ENCODE peak calls at places on chromosome 1, in four cellular contexts. V is ovary, X is H1, E is adrenal gland. T is an unnamed sample.

GRCh38 chr1:53541761-53542550 is 82.8 kb downstream of the DMRTB1 start:
- DNase-seq in X (no peak), E (peak; percentile 70), V (no peak), T (peak; percentile 28)

GRCh38 chr1:39919545-39919944 is 17.8 kb upstream of the MYCL start:
- DNase-seq in V (peak; percentile 35), E (no peak), X (no peak), T (peak; percentile 36)

GRCh38 chr1:18945401-18945849 is 11.1 kb downstream of the IFFO2 start:
- DNase-seq in E (peak; percentile 60), V (no peak), X (no peak), T (peak; percentile 21)

GRCh38 chr1:161088587-161089110 is 709 bp downstream of the NECTIN4 start:
- DNase-seq in V (no peak), X (no peak), E (no peak), T (no peak)

GRCh38 chr1:172874950-172875349 is 175.8 kb downstream of the TNFSF18 start:
- DNase-seq in X (no peak), E (no peak), V (no peak), T (no peak)

GRCh38 chr1:229832695-229833094 is 206.6 kb downstream of the URB2 start:
- DNase-seq in V (no peak), E (no peak), X (no peak), T (no peak)

GRCh38 chr1:29498126-29499100 is 262.1 kb downstream of the PTPRU start:
- DNase-seq in V (no peak), E (no peak), X (no peak), T (no peak)

GRCh38 chr1:169115891-169116585 is 9.5 kb downstream of the ATP1B1 start:
- DNase-seq in E (peak; percentile 91), X (no peak), V (peak; percentile 40), T (peak; percentile 33)

GRCh38 chr1:53249706-53250105 is 11.4 kb upstream of the MAGOH start:
- DNase-seq in E (no peak), V (no peak), X (no peak), T (no peak)

GRCh38 chr1:195345149-195345548 is 1263.1 kb downstream of the KCNT2 start:
- DNase-seq in E (no peak), X (peak; percentile 17), V (no peak), T (no peak)

GRCh38 chr1:81073580-81073979 is 727.2 kb upstream of the ADGRL2 start:
- DNase-seq in V (no peak), X (no peak), E (no peak), T (no peak)

GRCh38 chr1:198622532-198623218 is 16.2 kb upstream of the PTPRC start:
- DNase-seq in V (no peak), X (no peak), E (no peak), T (no peak)

GRCh38 chr1:154326546-154327465 is 1.5 kb downstream of the ATP8B2 start:
- DNase-seq in V (peak; percentile 77), X (no peak), E (peak; percentile 46), T (no peak)

GRCh38 chr1:87478231-87478630 is 149.6 kb downstream of the LMO4 start:
- DNase-seq in X (no peak), E (no peak), V (no peak), T (no peak)

GRCh38 chr1:31415658-31416057 is 2.6 kb downstream of the SERINC2 start:
- DNase-seq in X (no peak), V (no peak), E (no peak), T (no peak)

GRCh38 chr1:50251592-50252165 is 143.0 kb downstream of the ELAVL4 start:
- DNase-seq in V (no peak), X (no peak), E (no peak), T (peak; percentile 40)

GRCh38 chr1:179230251-179230650 is 774 bp upstream of the ABL2 start:
- DNase-seq in E (no peak), V (no peak), X (no peak), T (no peak)

GRCh38 chr1:155007253-155007828 is 4.7 kb downstream of the ZBTB7B start:
- DNase-seq in V (no peak), E (peak; percentile 53), X (no peak), T (no peak)

GRCh38 chr1:116667577-116668105 is at the start of gene IGSF3:
- DNase-seq in V (peak; percentile 53), X (no peak), E (peak; percentile 46), T (peak; percentile 91)

GRCh38 chr1:22258696-22259095 is 115.8 kb upstream of the WNT4 start:
- DNase-seq in X (no peak), E (no peak), V (no peak), T (no peak)

GRCh38 chr1:169108897-169109560 is 2.5 kb downstream of the ATP1B1 start:
- DNase-seq in V (no peak), X (no peak), E (peak; percentile 52), T (peak; percentile 69)

GRCh38 chr1:31084782-31085569 is 19.5 kb upstream of the PUM1 start:
- DNase-seq in X (no peak), E (no peak), V (no peak), T (no peak)

GRCh38 chr1:175822575-175822974 is 79.2 kb upstream of the TNR start:
- DNase-seq in V (no peak), X (no peak), E (no peak), T (no peak)

GRCh38 chr1:118788372-118788955 is 199.7 kb downstream of the TBX15 start:
- DNase-seq in V (no peak), E (no peak), X (no peak), T (no peak)

GRCh38 chr1:54229281-54229891 is 29.4 kb downstream of the MRPL37 start:
- DNase-seq in E (peak; percentile 93), X (no peak), V (peak; percentile 69), T (no peak)

GRCh38 chr1:30083800-30084464 is 639.5 kb downstream of the MATN1 start:
- DNase-seq in X (no peak), E (no peak), V (no peak), T (no peak)

GRCh38 chr1:209875510-209875909 is 47.7 kb downstream of the UTP25 start:
- DNase-seq in X (no peak), E (peak; percentile 30), V (no peak), T (peak; percentile 65)

GRCh38 chr1:186615332-186615731 is 64.9 kb downstream of the PTGS2 start:
- DNase-seq in X (no peak), V (no peak), E (no peak), T (no peak)

GRCh38 chr1:161487483-161487827 is 17.8 kb upstream of the FCGR2A start:
- DNase-seq in V (no peak), X (no peak), E (peak; percentile 54), T (no peak)

GRCh38 chr1:228085287-228085926 is 2.9 kb downstream of the ARF1 start:
- DNase-seq in V (peak; percentile 20), E (peak; percentile 56), X (no peak), T (no peak)

GRCh38 chr1:210715072-210715471 is 386.4 kb downstream of the HHAT start:
- DNase-seq in E (no peak), V (no peak), X (no peak), T (no peak)

GRCh38 chr1:85656256-85656655 is 52.0 kb downstream of the ZNHIT6 start:
- DNase-seq in E (no peak), V (no peak), X (no peak), T (no peak)

DNA sequence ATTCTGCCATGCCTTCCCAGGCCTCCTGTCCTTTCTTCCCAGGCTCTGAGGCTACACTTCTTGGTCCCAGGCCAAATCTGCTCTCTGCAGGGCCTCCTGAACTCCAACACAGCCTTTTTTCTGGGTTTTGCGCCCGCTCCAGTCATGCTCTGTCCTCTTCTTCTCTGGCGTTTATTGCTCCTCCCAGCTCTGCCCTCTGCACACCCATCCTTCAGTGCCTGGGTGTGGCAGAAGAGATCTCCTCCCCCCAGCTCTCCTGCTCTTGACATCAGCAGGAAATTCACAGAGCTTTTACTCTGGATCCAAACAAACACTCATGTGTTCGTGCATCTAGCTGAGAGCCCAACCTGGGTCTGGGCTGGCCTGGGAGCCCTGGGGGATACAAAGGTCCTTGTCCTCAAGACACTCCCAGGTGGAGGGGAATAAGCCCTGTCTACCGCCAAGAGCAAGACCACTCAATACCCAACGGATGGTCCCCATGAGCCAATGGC is 22.9 kb upstream of the EPS8L3 start:
- DNase-seq in E (peak; percentile 31), X (no peak), V (peak; percentile 31), T (no peak)
- H3K4me1 ChIP-seq in E (peaks cover 3% of the 10 kb centered on the region), X (peaks cover 6% of the 10 kb centered on the region), V (peaks cover 12% of the 10 kb centered on the region), T (peaks cover 2% of the 10 kb centered on the region)

DNA sequence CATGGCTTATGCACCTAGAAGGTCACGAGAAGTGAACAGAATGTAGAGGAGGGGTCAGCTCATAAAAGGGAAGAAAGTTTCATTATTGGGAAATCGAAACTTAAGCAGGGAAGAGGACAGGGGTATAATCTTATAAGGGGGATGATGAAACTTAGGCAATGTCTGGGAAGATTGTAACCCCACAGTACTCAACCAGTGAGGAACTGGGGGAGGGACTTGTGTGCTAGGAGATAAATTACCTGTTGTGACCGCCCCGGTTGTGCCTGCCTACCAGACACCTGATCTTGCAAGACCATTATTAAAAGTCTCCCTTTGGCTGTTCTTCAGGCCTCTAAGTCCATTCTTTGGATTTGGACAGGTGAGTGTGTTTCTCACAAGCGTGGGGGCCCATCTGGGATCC is 37.6 kb upstream of the VN1R5 start:
- DNase-seq in V (no peak), X (no peak), E (no peak), T (no peak)
- TF ChIP-seq CTCF in V (no peak), X (no peak), E (no peak), T (no peak)

DNA sequence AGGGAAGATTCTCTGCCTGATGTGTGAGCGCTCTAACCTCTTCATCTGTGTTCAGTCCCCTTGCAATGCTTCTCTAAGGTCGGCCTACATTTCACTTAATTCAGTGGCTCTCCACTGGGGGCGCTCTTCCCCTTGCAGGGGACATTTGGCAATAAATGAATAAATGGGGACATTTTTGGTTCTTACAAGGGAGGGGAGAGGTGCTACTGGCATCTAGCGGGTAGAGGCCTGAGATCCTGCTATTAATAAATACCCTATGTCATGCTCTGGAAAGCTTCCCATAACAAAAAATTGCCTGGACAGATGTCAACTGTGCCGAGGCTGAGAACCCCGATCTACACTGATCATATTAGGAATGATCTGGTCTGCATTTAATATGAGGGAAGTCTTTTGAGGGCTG is 25.9 kb upstream of the DNAJC11 start:
- DNase-seq in E (peak; percentile 50), V (no peak), X (peak; percentile 44), T (peak; percentile 55)
- H3K9me3 ChIP-seq in E (no peaks in the 10 kb centered on the region), V (no peaks in the 10 kb centered on the region), X (no peaks in the 10 kb centered on the region), T (no peaks in the 10 kb centered on the region)

DNA sequence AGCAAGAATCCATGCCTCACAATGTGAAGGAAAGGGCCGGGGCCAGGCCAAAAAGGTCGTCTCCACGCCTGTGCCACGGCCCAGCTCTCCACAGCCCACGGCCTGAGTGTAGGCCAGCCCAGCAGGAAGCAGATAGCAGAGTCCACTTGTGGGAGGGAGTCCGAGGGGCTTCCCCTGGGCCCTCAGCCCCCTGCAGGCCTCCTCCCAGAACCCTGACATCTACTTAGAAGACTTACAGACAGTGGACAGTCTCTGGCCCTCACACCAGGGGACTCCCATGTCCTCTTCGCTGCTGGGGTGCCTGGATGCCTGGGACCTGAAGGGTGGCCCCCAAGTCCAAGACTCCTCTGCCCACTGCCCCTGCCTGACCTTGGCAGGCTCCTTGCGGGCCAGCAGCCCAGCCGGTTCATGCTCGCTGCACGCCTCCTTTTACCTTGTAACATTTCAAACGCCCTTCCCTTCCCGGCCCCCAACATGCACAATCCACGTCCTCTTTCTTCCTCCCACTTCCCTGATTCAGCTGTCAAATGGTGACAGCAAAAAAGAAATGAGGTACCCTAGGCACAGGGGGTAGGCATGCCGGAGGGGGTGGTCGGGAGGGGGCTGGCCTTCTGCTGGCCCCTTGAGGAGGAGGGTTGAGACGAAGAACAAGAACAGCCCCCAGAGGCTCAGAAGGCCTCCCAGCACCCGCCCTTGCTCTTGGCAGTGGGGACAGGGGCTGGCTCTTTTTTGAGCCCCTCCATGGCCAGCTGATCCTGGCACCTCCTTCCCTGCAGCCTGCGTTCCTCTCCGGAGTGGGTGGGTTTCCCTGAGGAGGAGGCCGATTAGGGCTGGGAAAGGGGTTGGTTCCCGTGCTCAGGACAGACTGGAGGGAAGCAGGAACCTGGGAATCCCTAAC is 998 bp upstream of the PTPN7 start:
- DNase-seq in E (no peak), V (no peak), X (no peak), T (no peak)
- H3K4me1 ChIP-seq in E (no peaks in the 10 kb centered on the region), V (peaks cover 43% of the 10 kb centered on the region), X (peaks cover 20% of the 10 kb centered on the region), T (no peaks in the 10 kb centered on the region)

T was measured in BE2C.